ENCODE peak calls at places on chromosomes 5 and 9, in six cellular contexts. K is Right ventricle myocardium inferior; F is activated CD8-positive, alpha-beta memory T cell treated with anti-CD3 and anti-CD28 coated beads, Interleukin-2, amount 50 U/mL, for 4 hours; E is stimulated activated CD8-positive, alpha-beta memory T cell treated with anti-CD3 and anti-CD28 coated beads, Interleukin-4, amount 100 ng/mL, for 48 hours; V is KBM-7; N is activated CD4-positive, alpha-beta T cell treated with anti-CD3 and anti-CD28 coated beads for 48 hours. T is an unnamed sample.

GRCh38 chr5:28766565-28767158 is 1728.3 kb upstream of the CDH9 start:
- DNase-seq in E (no peak), K (no peak), V (peak; percentile 28), N (peak; percentile 3), F (no peak), T (peak; percentile 45)

GRCh38 chr5:111997308-111998159 is 240.5 kb upstream of the NREP start:
- DNase-seq in N (peak; percentile 5), F (no peak), V (no peak), E (no peak), K (no peak), T (peak; percentile 100)

GRCh38 chr5:151663617-151664322 is 22.9 kb downstream of the SPARC start:
- DNase-seq in V (peak; percentile 63), N (no peak), E (no peak), K (no peak), F (no peak), T (no peak)

GRCh38 chr9:78127271-78128225 is 95.9 kb upstream of the GNAQ start:
- DNase-seq in V (no peak), K (no peak), N (no peak), F (no peak), E (no peak), T (no peak)

GRCh38 chr5:150789943-150790611 is 11.5 kb downstream of the SMIM3 start:
- DNase-seq in K (no peak), V (peak; percentile 89), F (peak; percentile 62), E (peak; percentile 78), N (peak; percentile 83), T (peak; percentile 100)

GRCh38 chr9:108099854-108100253 is 610.3 kb upstream of the KLF4 start:
- DNase-seq in N (no peak), V (no peak), K (no peak), F (no peak), E (no peak), T (no peak)

GRCh38 chr5:106675674-106676073 is 995.1 kb downstream of the EFNA5 start:
- DNase-seq in N (no peak), K (no peak), F (no peak), E (no peak), V (no peak), T (no peak)

GRCh38 chr5:148840531-148840930 is 14.1 kb downstream of the ADRB2 start:
- DNase-seq in N (no peak), E (no peak), F (no peak), V (no peak), K (no peak), T (peak; percentile 40)

GRCh38 chr9:70034292-70034711 is 9.3 kb upstream of the MAMDC2 start:
- DNase-seq in V (no peak), F (no peak), E (no peak), N (no peak), K (no peak), T (no peak)

GRCh38 chr9:87683751-87684626 is 41.9 kb upstream of the CTSL start:
- DNase-seq in F (no peak), K (no peak), E (no peak), N (no peak), V (no peak), T (no peak)

GRCh38 chr5:154519375-154519774 is 41.3 kb upstream of the HAND1 start:
- DNase-seq in N (no peak), E (no peak), F (no peak), K (no peak), V (no peak), T (peak; percentile 71)

GRCh38 chr9:131402738-131403492 is 9.0 kb downstream of the PRRC2B start:
- DNase-seq in N (no peak), V (no peak), F (no peak), K (peak; percentile 89), E (no peak), T (peak; percentile 92)

GRCh38 chr9:127637322-127637847 is 25.3 kb downstream of the STXBP1 start:
- DNase-seq in E (no peak), F (no peak), K (no peak), N (no peak), V (no peak), T (peak; percentile 71)

GRCh38 chr5:163489055-163489744 is 16.2 kb upstream of the MAT2B start:
- DNase-seq in V (no peak), K (no peak), E (no peak), N (no peak), F (no peak), T (peak; percentile 61)

GRCh38 chr9:72924116-72924790 is 28.6 kb downstream of the ALDH1A1 start:
- DNase-seq in N (no peak), F (no peak), V (no peak), E (no peak), K (no peak), T (no peak)

GRCh38 chr5:103066346-103066745 is 53.6 kb downstream of the GIN1 start:
- DNase-seq in F (no peak), E (no peak), V (peak; percentile 16), K (no peak), N (no peak), T (no peak)

GRCh38 chr9:120928720-120929389 is 2.3 kb upstream of the TRAF1 start:
- DNase-seq in V (peak; percentile 64), E (peak; percentile 84), N (peak; percentile 78), K (peak; percentile 92), F (peak; percentile 77), T (peak; percentile 62)

GRCh38 chr9:76423216-76424177 is 29.3 kb upstream of the RFK start:
- DNase-seq in F (no peak), E (no peak), K (no peak), N (no peak), V (no peak), T (no peak)

GRCh38 chr9:136690841-136691261 is 3.6 kb upstream of the AGPAT2 start:
- DNase-seq in V (no peak), K (no peak), N (no peak), F (no peak), E (no peak), T (no peak)

GRCh38 chr5:42634575-42634974 is 122.0 kb upstream of the CCDC152 start:
- DNase-seq in V (no peak), F (no peak), N (no peak), K (no peak), E (no peak), T (no peak)

GRCh38 chr9:73215249-73215648 is 63.6 kb downstream of the ANXA1 start:
- DNase-seq in N (no peak), F (no peak), K (no peak), E (no peak), V (no peak), T (no peak)

GRCh38 chr5:2200261-2200965 is 317.7 kb upstream of the IRX4 start:
- DNase-seq in N (no peak), V (no peak), F (no peak), E (no peak), K (no peak), T (no peak)

GRCh38 chr5:5025774-5026406 is 114.2 kb upstream of the ADAMTS16 start:
- DNase-seq in F (no peak), K (no peak), V (peak; percentile 9), N (peak; percentile 11), E (no peak), T (peak; percentile 24)

GRCh38 chr9:124780757-124781151 is 3.8 kb downstream of the OLFML2A start:
- DNase-seq in V (no peak), F (no peak), E (no peak), N (no peak), K (no peak), T (no peak)

GRCh38 chr5:77844408-77845272 is 68.5 kb upstream of the TBCA start:
- DNase-seq in K (no peak), E (no peak), N (no peak), V (no peak), F (no peak), T (no peak)

GRCh38 chr5:110757118-110757729 is 18.4 kb downstream of the SLC25A46 start:
- DNase-seq in F (no peak), E (peak; percentile 28), V (peak; percentile 73), K (no peak), N (no peak), T (peak; percentile 63)

GRCh38 chr5:127940854-127941253 is 142.7 kb upstream of the SLC12A2 start:
- DNase-seq in V (no peak), F (no peak), E (no peak), K (no peak), N (no peak), T (no peak)

GRCh38 chr9:132622144-132622543 is 39.7 kb downstream of the BARHL1 start:
- DNase-seq in F (no peak), K (no peak), E (no peak), V (no peak), N (no peak), T (peak; percentile 21)

GRCh38 chr5:17178316-17178715 is 39.1 kb upstream of the BASP1 start:
- DNase-seq in F (no peak), V (no peak), N (no peak), E (no peak), K (no peak), T (no peak)

T was measured in ELR.